ENCODE peak calls at places on chromosomes 4 and X, in seven cellular contexts. V is BE2C, M is dermis blood vessel endothelial cell, Y is T-helper 17 cell, A is ureter, W is NCI-H460, F is transverse colon. X is an unnamed sample.

GRCh38 chr4:48694824-48695223 is 85.3 kb downstream of the FRYL start:
- DNase-seq in V (no peak), M (no peak), Y (no peak), A (no peak), W (no peak), F (no peak), X (no peak)

GRCh38 chrX:101682723-101683122 is 23.1 kb upstream of the ARMCX2 start:
- DNase-seq in V (no peak), M (no peak), Y (no peak), A (no peak), W (no peak), F (no peak), X (no peak)

GRCh38 chrX:112852850-112853249 is 12.2 kb upstream of the AMOT start:
- DNase-seq in V (no peak), M (no peak), Y (no peak), A (no peak), W (no peak), F (no peak), X (no peak)

GRCh38 chr4:6902318-6903042 is 7.1 kb upstream of the TBC1D14 start:
- DNase-seq in V (no peak), M (no peak), Y (no peak), A (no peak), W (no peak), F (peak), X (no peak)

GRCh38 chr4:97582890-97583289 is 560.4 kb downstream of the STPG2 start:
- DNase-seq in V (no peak), M (no peak), Y (no peak), A (no peak), W (no peak), F (no peak), X (no peak)

GRCh38 chrX:112784692-112785091 is 55.9 kb downstream of the AMOT start:
- DNase-seq in V (no peak), M (no peak), Y (no peak), A (no peak), W (no peak), F (no peak), X (no peak)

GRCh38 chr4:58602701-58603359 is 1492.6 kb upstream of the IGFBP7 start:
- DNase-seq in V (no peak), M (no peak), Y (no peak), A (no peak), W (no peak), F (no peak), X (no peak)

GRCh38 chr4:149161247-149161646 is 654.4 kb downstream of the IQCM start:
- DNase-seq in V (no peak), M (no peak), Y (no peak), A (no peak), W (no peak), F (no peak), X (no peak)

GRCh38 chrX:23503835-23504539 is 163.3 kb upstream of the PRDX4 start:
- DNase-seq in V (peak), M (peak), Y (no peak), A (peak), W (peak), F (peak), X (no peak)

GRCh38 chrX:129761596-129761995 is 18.2 kb upstream of the SASH3 start:
- DNase-seq in V (no peak), M (no peak), Y (no peak), A (no peak), W (no peak), F (no peak), X (no peak)

GRCh38 chr4:1211371-1211770 is 37.6 kb downstream of the CTBP1 start:
- DNase-seq in V (no peak), M (no peak), Y (no peak), A (no peak), W (no peak), F (peak), X (no peak)

GRCh38 chrX:138939038-138939437 is 227.5 kb upstream of the FGF13 start:
- DNase-seq in V (no peak), M (no peak), Y (no peak), A (no peak), W (no peak), F (no peak), X (no peak)

GRCh38 chrX:45850197-45850774 is 649.6 kb upstream of the DIPK2B start:
- DNase-seq in V (no peak), M (peak), Y (peak), A (no peak), W (no peak), F (no peak), X (no peak)

GRCh38 chr4:126051709-126052424 is 737.1 kb downstream of the FAT4 start:
- DNase-seq in V (no peak), M (no peak), Y (no peak), A (no peak), W (no peak), F (no peak), X (no peak)

GRCh38 chr4:4880492-4880891 is 21.0 kb downstream of the MSX1 start:
- DNase-seq in V (no peak), M (peak), Y (no peak), A (no peak), W (no peak), F (no peak), X (no peak)

X was measured in vagina.